ENCODE peak calls at places on chromosomes 13 and 19, in ten cellular contexts. X, M, A, B, Q, F, D, C, G and V are unnamed samples.

GRCh38 chr13:31022491-31022890 is 90.0 kb downstream of the TEX26 start:
- DNase-seq in M (no peak), A (no peak), Q (no peak), D (no peak), B (no peak), F (no peak), C (no peak), G (no peak), X (no peak), V (no peak)

GRCh38 chr19:41321600-41322270 is 11.8 kb downstream of the CCDC97 start:
- DNase-seq in A (no peak), D (peak), M (no peak), C (peak), X (no peak), G (peak), F (peak), Q (peak), B (peak), V (peak)

GRCh38 chr13:21061077-21061945 is at the start of gene LATS2:
- DNase-seq in F (peak), G (peak), A (peak), D (peak), B (peak), X (peak), Q (peak), C (peak), M (peak), V (peak)

GRCh38 chr13:67045357-67045756 is 184.8 kb downstream of the PCDH9 start:
- DNase-seq in B (no peak), F (no peak), Q (no peak), A (no peak), M (no peak), G (no peak), C (no peak), D (no peak), X (no peak), V (no peak)

GRCh38 chr13:29994911-29995601 is 144.6 kb upstream of the UBL3 start:
- DNase-seq in F (peak), B (no peak), X (no peak), C (peak), Q (no peak), D (no peak), G (no peak), M (no peak), A (no peak), V (no peak)

GRCh38 chr13:73657821-73658540 is 476.2 kb downstream of the KLF12 start:
- DNase-seq in Q (no peak), F (peak), X (peak), M (no peak), G (no peak), D (no peak), B (no peak), A (no peak), C (peak), V (no peak)

GRCh38 chr19:52567921-52568320 is 2.2 kb upstream of the ZNF701 start:
- DNase-seq in X (no peak), C (no peak), M (no peak), G (no peak), D (no peak), B (no peak), F (no peak), A (no peak), Q (no peak), V (no peak)

GRCh38 chr19:37961198-37961597 is 54.2 kb downstream of the SIPA1L3 start:
- DNase-seq in F (no peak), G (no peak), Q (no peak), D (no peak), B (no peak), M (no peak), X (no peak), A (no peak), C (no peak), V (no peak)

GRCh38 chr13:75687145-75687763 is 51.1 kb downstream of the LMO7 start:
- DNase-seq in D (peak), G (peak), M (no peak), F (peak), Q (no peak), B (no peak), C (no peak), X (no peak), A (no peak), V (no peak)

GRCh38 chr13:83007226-83007625 is 875.0 kb downstream of the SLITRK1 start:
- DNase-seq in B (no peak), F (no peak), C (no peak), M (no peak), D (no peak), A (no peak), G (no peak), X (no peak), Q (no peak), V (no peak)

GRCh38 chr13:22108283-22108897 is 437.5 kb downstream of the FGF9 start:
- DNase-seq in A (no peak), M (no peak), B (no peak), Q (no peak), C (no peak), D (no peak), X (no peak), F (no peak), G (no peak), V (no peak)

GRCh38 chr13:47268270-47268669 is 371.4 kb upstream of the HTR2A start:
- DNase-seq in C (no peak), X (no peak), M (no peak), A (no peak), F (no peak), D (no peak), Q (no peak), B (no peak), G (no peak), V (no peak)

GRCh38 chr19:55119053-55119452 is 1.6 kb upstream of the PPP1R12C start:
- DNase-seq in B (no peak), D (no peak), M (no peak), A (no peak), F (peak), Q (no peak), C (no peak), G (no peak), X (no peak), V (no peak)

GRCh38 chr19:14097532-14098151 is 7.1 kb upstream of the SAMD1 start:
- DNase-seq in X (no peak), G (no peak), M (no peak), D (no peak), Q (no peak), C (no peak), A (no peak), F (no peak), B (no peak), V (no peak)

GRCh38 chr19:40799558-40800338 is 757 bp downstream of the EGLN2 start:
- DNase-seq in B (no peak), Q (peak), D (peak), G (no peak), A (no peak), C (no peak), X (no peak), F (no peak), M (peak), V (peak)

GRCh38 chr13:27573265-27573664 is 47.1 kb downstream of the LNX2 start:
- DNase-seq in C (no peak), G (peak), F (peak), M (no peak), D (no peak), X (no peak), B (no peak), Q (no peak), A (no peak), V (peak)

GRCh38 chr13:69319659-69320058 is 788.0 kb upstream of the ATXN8OS start:
- DNase-seq in B (no peak), Q (no peak), C (no peak), D (no peak), M (no peak), A (no peak), G (no peak), F (peak), X (no peak), V (no peak)

DNA sequence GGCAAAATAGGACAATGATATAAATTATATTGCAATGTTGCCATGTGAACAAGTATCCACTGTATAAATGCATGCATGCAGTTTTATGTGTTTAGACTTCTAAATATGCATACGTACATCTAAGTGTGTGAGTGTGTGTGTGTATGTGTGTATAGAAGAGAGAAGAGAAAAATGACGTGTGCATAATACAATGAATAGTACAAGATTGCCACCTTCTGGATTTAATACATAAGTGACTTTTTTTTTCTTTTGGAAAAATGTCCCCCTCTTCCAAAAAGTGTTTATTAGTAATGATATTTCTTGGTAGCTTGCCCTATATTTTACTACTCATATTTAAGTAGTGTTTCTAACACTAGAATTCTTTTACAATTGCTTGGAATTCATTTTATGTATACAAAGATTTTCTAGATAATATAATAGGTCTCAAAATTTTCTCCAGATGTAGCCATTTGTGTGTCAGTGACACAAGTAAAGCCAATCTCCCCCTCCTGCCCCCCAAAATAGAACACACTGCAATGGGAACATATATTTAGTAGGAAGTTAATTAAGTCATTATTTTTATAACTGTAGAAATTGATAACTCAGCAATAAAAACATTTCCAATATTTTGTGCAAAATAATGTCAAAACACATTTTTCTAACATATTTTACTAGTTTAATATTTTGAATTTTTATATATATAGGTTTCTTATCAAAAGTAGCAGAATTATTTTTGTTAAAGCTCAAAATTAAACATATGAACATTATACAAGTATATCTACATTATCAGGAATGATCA is 783.3 kb upstream of the ATXN8OS start:
- DNase-seq in A (no peak), C (no peak), B (no peak), X (no peak), D (peak), Q (no peak), G (peak), F (peak), M (no peak), V (no peak)
- TF ChIP-seq CTCF in A (no peak), C (no peak), B (peak), X (no peak), D (peak), Q (no peak), G (peak), F (no peak), M (no peak), V (no peak)

DNA sequence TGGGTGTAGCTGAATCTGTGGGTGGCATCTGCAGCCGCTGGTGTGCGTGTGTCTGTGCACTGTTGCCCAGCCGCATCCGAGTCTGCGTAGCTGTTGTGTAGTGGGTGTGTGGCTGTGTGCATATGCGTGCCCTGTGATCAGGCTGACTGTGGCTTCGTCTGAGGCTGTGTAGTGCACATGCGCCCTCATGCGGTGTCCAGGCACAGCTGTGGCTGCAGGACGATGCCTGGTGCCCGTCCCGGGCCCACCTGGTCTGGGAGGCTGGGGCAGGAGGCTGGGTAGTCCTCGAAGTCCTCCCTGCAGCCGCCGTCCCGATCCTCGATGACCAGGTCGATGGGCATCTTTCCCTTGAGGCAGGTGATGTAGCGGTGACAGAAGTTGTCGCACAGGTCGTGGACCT is 4.9 kb downstream of the MEIS3 start:
- DNase-seq in F (no peak), C (no peak), G (peak), B (no peak), A (no peak), D (peak), Q (no peak), X (no peak), M (no peak), V (peak)
- TF ChIP-seq CTCF in F (no peak), C (no peak), G (peak), B (no peak), A (peak), D (no peak), Q (no peak), X (no peak), M (no peak), V (peak)

GRCh38 chr13:42014119-42014518 is 34.3 kb upstream of the DGKH start:
- DNase-seq in F (no peak), M (no peak), B (no peak), X (no peak), C (no peak), D (no peak), G (no peak), A (no peak), Q (no peak), V (no peak)
- TF ChIP-seq CTCF in F (no peak), M (no peak), B (no peak), X (no peak), C (no peak), D (no peak), G (no peak), A (no peak), Q (no peak), V (no peak)

GRCh38 chr19:15417699-15418098 is 1.1 kb downstream of the AKAP8L start:
- DNase-seq in D (no peak), M (no peak), A (no peak), B (no peak), C (no peak), Q (no peak), F (peak), X (no peak), G (no peak), V (no peak)

GRCh38 chr19:15418588-15419412 is at the start of gene AKAP8L:
- DNase-seq in F (peak), X (peak), B (peak), M (peak), A (peak), C (peak), Q (peak), G (peak), D (peak), V (peak)

GRCh38 chr19:15418112-15418587 is 638 bp downstream of the AKAP8L start:
- DNase-seq in A (no peak), D (peak), B (no peak), Q (peak), C (no peak), M (no peak), G (no peak), F (peak), X (no peak), V (no peak)

DNA sequence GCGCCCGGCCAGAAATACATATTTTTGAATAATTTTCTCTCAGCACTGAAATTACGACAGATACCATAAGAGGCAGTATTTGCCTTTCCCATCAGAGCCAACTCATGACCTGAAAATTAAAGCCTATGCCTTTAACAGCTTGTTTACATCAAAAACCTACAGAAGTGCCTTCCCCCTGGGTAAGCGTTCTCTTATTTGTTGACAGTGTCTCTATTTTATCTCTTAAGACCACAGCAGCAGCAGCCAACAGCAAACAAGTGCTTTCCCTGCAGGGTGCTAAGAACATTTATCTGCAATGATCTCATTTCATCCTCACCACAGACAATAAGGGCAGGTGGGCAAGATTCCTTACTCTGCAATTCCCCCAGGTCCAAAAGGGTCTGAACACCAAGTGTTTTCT is 6.0 kb downstream of the AKAP8L start:
- DNase-seq in Q (no peak), A (no peak), D (no peak), X (no peak), C (no peak), M (no peak), G (no peak), F (no peak), B (no peak), V (no peak)
- TF ChIP-seq CTCF in Q (no peak), A (no peak), D (no peak), X (no peak), C (no peak), M (no peak), G (no peak), F (no peak), B (no peak), V (no peak)

GRCh38 chr19:17414097-17414496 is 5.8 kb upstream of the MVB12A start:
- DNase-seq in C (no peak), A (no peak), D (no peak), M (no peak), Q (no peak), X (no peak), F (no peak), B (no peak), G (no peak), V (no peak)

GRCh38 chr19:17411801-17412200 is 6.4 kb upstream of the BST2 start:
- DNase-seq in F (no peak), B (no peak), A (no peak), G (no peak), D (peak), C (no peak), Q (no peak), M (no peak), X (no peak), V (no peak)

GRCh38 chr19:17419154-17419490 is 725 bp upstream of the MVB12A start:
- DNase-seq in F (no peak), G (no peak), M (no peak), D (no peak), B (no peak), C (no peak), X (no peak), A (no peak), Q (no peak), V (no peak)

GRCh38 chr19:17418710-17419109 is 1.1 kb upstream of the MVB12A start:
- DNase-seq in Q (no peak), D (no peak), F (no peak), B (no peak), A (no peak), G (no peak), M (no peak), X (no peak), C (no peak), V (no peak)

DNA sequence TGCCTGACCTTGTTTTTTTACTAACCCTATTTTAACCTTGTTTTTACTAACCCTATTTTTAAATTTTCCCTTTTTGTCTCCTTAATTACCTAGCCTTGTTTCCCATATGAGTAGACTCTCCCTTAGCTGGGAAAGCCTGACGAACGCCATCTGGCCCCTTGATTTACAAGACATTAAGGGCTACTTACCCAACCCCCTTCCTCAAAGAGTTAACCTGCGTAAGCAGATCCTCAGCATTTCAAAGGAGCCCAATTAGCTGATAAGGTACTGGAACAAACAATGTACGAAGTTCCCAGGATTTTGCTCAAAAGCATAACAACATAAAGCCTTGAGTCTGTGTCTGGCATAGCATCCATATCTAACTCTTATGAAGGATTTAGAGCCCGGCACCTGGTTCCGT is 4.7 kb upstream of the MVB12A start:
- DNase-seq in Q (no peak), F (no peak), B (no peak), X (no peak), A (no peak), D (no peak), M (no peak), C (peak), G (no peak), V (no peak)
- TF ChIP-seq CTCF in Q (no peak), F (no peak), B (no peak), X (no peak), A (no peak), D (no peak), M (no peak), C (no peak), G (no peak), V (no peak)

DNA sequence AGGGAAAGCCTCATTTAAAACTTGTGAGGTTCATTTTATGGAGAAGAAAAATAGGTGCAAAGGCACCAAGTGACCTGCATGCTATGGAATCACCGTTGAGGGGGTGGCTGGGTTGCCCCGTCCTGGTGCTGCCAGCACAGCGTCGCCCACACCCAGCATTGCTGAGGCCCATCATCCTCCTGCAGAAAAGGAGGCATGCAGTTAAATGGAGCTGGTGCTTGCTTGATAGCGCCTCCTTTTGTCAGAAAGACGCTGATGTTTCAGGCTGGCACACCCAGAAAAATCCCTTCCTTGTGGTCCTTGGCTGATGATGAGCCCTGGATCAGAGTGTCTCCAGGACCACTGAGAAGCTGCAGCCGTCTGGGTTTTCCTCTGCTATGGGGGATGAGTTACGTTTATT is 36.9 kb downstream of the DHRS12 start:
- DNase-seq in Q (no peak), D (no peak), F (no peak), X (no peak), B (peak), A (no peak), G (peak), M (no peak), C (no peak), V (no peak)
- TF ChIP-seq CTCF in Q (no peak), D (peak), F (peak), X (no peak), B (no peak), A (no peak), G (no peak), M (no peak), C (no peak), V (no peak)

GRCh38 chr13:54449922-54450321 is 1421.3 kb downstream of the OLFM4 start:
- DNase-seq in X (no peak), D (peak), M (no peak), Q (no peak), A (no peak), G (no peak), C (no peak), B (no peak), F (no peak), V (no peak)
- TF ChIP-seq CTCF in X (no peak), D (peak), M (no peak), Q (no peak), A (no peak), G (no peak), C (no peak), B (no peak), F (no peak), V (no peak)